ENCODE peak calls at places on chromosomes 16 and 17, in nine cellular contexts. H is transverse colon; W is heart left ventricle; C is aorta; Z is ovary; S is thoracic aorta; P is H9; T is CD8-positive, alpha-beta T cell; O is fibroblast of lung. B is an unnamed sample.

GRCh38 chr16:1626776-1627175 is 14.6 kb downstream of the CRAMP1 start:
- DNase-seq in T (no peak), H (no peak), C (no peak), Z (no peak), O (no peak), P (no peak), S (no peak), W (no peak), B (no peak)

GRCh38 chr17:62950067-62950466 is 16.0 kb upstream of the TANC2 start:
- DNase-seq in P (no peak), Z (no peak), H (peak; percentile 84), T (no peak), S (peak; percentile 11), C (no peak), O (peak; percentile 77), W (peak; percentile 84), B (no peak)

GRCh38 chr17:30249460-30249859 is 14.0 kb upstream of the SLC6A4 start:
- DNase-seq in T (no peak), H (no peak), S (no peak), Z (no peak), W (no peak), C (no peak), O (peak; percentile 47), P (no peak), B (no peak)

GRCh38 chr17:82019905-82020873 is 2.5 kb downstream of the CENPX start:
- DNase-seq in P (peak; percentile 92), H (peak; percentile 70), O (peak; percentile 15), Z (peak; percentile 62), S (no peak), W (peak; percentile 61), T (peak; percentile 54), C (peak; percentile 90), B (no peak)

GRCh38 chr17:81517339-81518112 is 4.9 kb upstream of the ACTG1 start:
- DNase-seq in W (no peak), S (no peak), H (peak; percentile 67), O (peak; percentile 39), T (no peak), P (peak; percentile 70), Z (no peak), C (peak; percentile 79), B (no peak)

GRCh38 chr16:57196753-57197152 is 10.6 kb downstream of the RSPRY1 start:
- DNase-seq in O (no peak), T (no peak), S (no peak), C (no peak), Z (no peak), W (no peak), P (no peak), H (no peak), B (no peak)

GRCh38 chr17:56125830-56126819 is 27.1 kb upstream of the ANKFN1 start:
- DNase-seq in H (no peak), P (peak; percentile 59), C (no peak), O (peak; percentile 61), T (no peak), W (no peak), S (no peak), Z (no peak), B (no peak)

GRCh38 chr17:19380551-19381284 is 2.4 kb downstream of the MAPK7 start:
- DNase-seq in C (peak; percentile 59), H (no peak), Z (no peak), P (no peak), W (no peak), O (no peak), T (no peak), S (no peak), B (no peak)

GRCh38 chr17:35257080-35257701 is 14.3 kb downstream of the SLFN5 start:
- DNase-seq in C (no peak), W (no peak), O (peak; percentile 69), Z (no peak), T (no peak), S (no peak), P (no peak), H (peak; percentile 59), B (no peak)

GRCh38 chr17:50196826-50197225 is 4.6 kb downstream of the COL1A1 start:
- DNase-seq in W (no peak), O (peak; percentile 78), Z (no peak), P (no peak), C (peak; percentile 61), H (no peak), T (no peak), S (no peak), B (no peak)

GRCh38 chr17:15273141-15273793 is 8.1 kb upstream of the PMP22 start:
- DNase-seq in T (no peak), P (no peak), S (no peak), Z (no peak), O (peak; percentile 94), W (no peak), H (no peak), C (no peak), B (no peak)

GRCh38 chr16:75322706-75323105 is 71.3 kb upstream of the BCAR1 start:
- DNase-seq in Z (no peak), C (no peak), W (no peak), S (no peak), P (no peak), H (no peak), T (no peak), O (peak; percentile 51), B (no peak)

GRCh38 chr16:81266680-81267095 is 28.2 kb downstream of the BCO1 start:
- DNase-seq in Z (no peak), T (no peak), O (peak; percentile 36), S (no peak), C (no peak), H (peak; percentile 73), W (no peak), P (no peak), B (no peak)

GRCh38 chr17:80265205-80266068 is 4.8 kb downstream of the RNF213 start:
- DNase-seq in H (no peak), T (peak; percentile 49), C (no peak), S (no peak), P (no peak), Z (no peak), W (no peak), O (peak; percentile 50), B (no peak)

GRCh38 chr16:24430937-24431760 is 108.2 kb upstream of the RBBP6 start:
- DNase-seq in T (no peak), H (no peak), W (no peak), C (no peak), Z (no peak), O (peak; percentile 1), P (no peak), S (no peak), B (no peak)

GRCh38 chr17:47208744-47209488 is at the start of gene MYL4:
- DNase-seq in T (no peak), Z (no peak), P (no peak), H (no peak), S (no peak), C (no peak), W (no peak), O (peak; percentile 11), B (no peak)

GRCh38 chr17:42754782-42755181 is 6.2 kb upstream of the RAMP2 start:
- DNase-seq in Z (no peak), W (peak; percentile 57), O (peak; percentile 59), S (no peak), P (no peak), H (no peak), T (no peak), C (peak; percentile 78), B (peak; percentile 90)

GRCh38 chr17:17186551-17187505 is 19.3 kb downstream of the PLD6 start:
- DNase-seq in O (peak; percentile 52), H (no peak), C (no peak), W (no peak), S (no peak), Z (no peak), P (no peak), T (no peak), B (no peak)

GRCh38 chr16:86212706-86213426 is 297.5 kb upstream of the FOXF1 start:
- DNase-seq in O (no peak), T (no peak), P (no peak), H (no peak), S (no peak), Z (no peak), W (no peak), C (no peak), B (no peak)

GRCh38 chr16:65083181-65083845 is 38.5 kb downstream of the CDH11 start:
- DNase-seq in O (peak; percentile 36), W (no peak), C (no peak), H (no peak), P (no peak), T (no peak), Z (no peak), S (no peak), B (no peak)

GRCh38 chr17:28469376-28469775 is 4.1 kb upstream of the SLC13A2 start:
- DNase-seq in T (no peak), H (no peak), Z (no peak), P (no peak), O (no peak), W (no peak), C (no peak), S (no peak), B (no peak)

GRCh38 chr17:33973491-33973890 is 281.6 kb upstream of the CCL2 start:
- DNase-seq in Z (no peak), W (no peak), O (no peak), H (no peak), T (no peak), S (no peak), C (no peak), P (peak; percentile 28), B (no peak)

GRCh38 chr17:64009571-64010402 is 10.6 kb downstream of the ICAM2 start:
- DNase-seq in P (no peak), C (no peak), W (no peak), T (no peak), O (no peak), S (no peak), H (no peak), Z (no peak), B (peak; percentile 57)
- H3K27ac ChIP-seq in P (no peak overlapping the region), C (no peak overlapping the region), W (peak overlapping the region; percentile 35), T (no peak overlapping the region), O (no peak overlapping the region), S (no peak overlapping the region), H (no peak overlapping the region), Z (no peak overlapping the region), B (peak overlapping the region; percentile 3)

GRCh38 chr17:962166-962565 is 17.4 kb downstream of the NXN start:
- DNase-seq in Z (no peak), H (no peak), T (no peak), S (no peak), O (no peak), C (no peak), W (no peak), P (no peak), B (no peak)
- H3K27ac ChIP-seq in Z (no peak overlapping the region), H (peak overlapping the region; percentile 19), T (no peak overlapping the region), S (no peak overlapping the region), O (no peak overlapping the region), C (no peak overlapping the region), W (no peak overlapping the region), P (no peak overlapping the region), B (no peak overlapping the region)

DNA sequence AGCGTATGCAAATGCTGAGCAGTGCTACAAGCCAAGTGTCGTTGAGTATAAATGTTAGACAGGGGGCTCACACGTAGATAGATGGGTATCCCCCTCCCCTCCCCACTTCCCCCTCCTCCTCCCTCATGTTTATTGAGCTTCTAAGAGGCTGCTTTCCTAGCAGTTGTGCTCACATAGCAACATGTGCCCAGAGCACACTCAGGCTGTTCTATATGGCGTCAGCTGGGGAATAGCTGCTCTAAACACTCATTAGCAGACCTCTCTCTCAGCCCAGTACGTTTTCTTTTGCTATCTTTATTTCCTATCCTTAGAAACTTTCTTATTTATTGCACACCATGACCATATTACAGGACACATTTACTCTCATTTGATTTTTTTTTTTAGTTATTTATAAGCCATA is 1.8 kb downstream of the KCNJ2 start:
- DNase-seq in Z (no peak), C (no peak), P (no peak), O (no peak), W (no peak), T (no peak), H (no peak), S (no peak), B (no peak)
- H3K27ac ChIP-seq in Z (no peak overlapping the region), C (no peak overlapping the region), P (no peak overlapping the region), O (no peak overlapping the region), W (peak overlapping the region; percentile 94), T (no peak overlapping the region), H (peak overlapping the region; percentile 93), S (no peak overlapping the region), B (peak overlapping the region; percentile 2)

GRCh38 chr17:66465701-66466100 is 163.3 kb downstream of the PRKCA start:
- DNase-seq in T (no peak), C (no peak), S (no peak), Z (no peak), P (no peak), O (no peak), W (no peak), H (no peak), B (no peak)
- H3K27ac ChIP-seq in T (no peak overlapping the region), C (no peak overlapping the region), S (no peak overlapping the region), Z (no peak overlapping the region), P (no peak overlapping the region), O (peak overlapping the region; percentile 75), W (no peak overlapping the region), H (peak overlapping the region; percentile 54), B (no peak overlapping the region)

B was measured in right atrium auricular region.